ENCODE peak calls at places on chromosomes 6 and 20, in seven cellular contexts. One of them, this sample, is unnamed.
A peak's percentile ranks its signal among the peaks of the same experiment; 100 is the strongest.

GRCh38 chr6:99458319-99458718 is 33.2 kb upstream of the PNISR start:
- DNase-seq in right cardiac atrium: no peak
- DNase-seq in neural progenitor cell: peak; percentile 51
- DNase-seq in body of pancreas: no peak
- DNase-seq in mesendoderm: peak; percentile 58
- DNase-seq in colonic mucosa: no peak
- DNase-seq in IMR-90: peak; percentile 44
- DNase-seq in this sample: no peak

GRCh38 chr20:8154636-8155035 is 22.6 kb downstream of the PLCB1 start:
- DNase-seq in neural progenitor cell: no peak
- DNase-seq in IMR-90: no peak
- DNase-seq in body of pancreas: no peak
- DNase-seq in mesendoderm: no peak
- DNase-seq in colonic mucosa: no peak
- DNase-seq in right cardiac atrium: no peak
- DNase-seq in this sample: no peak

GRCh38 chr6:151176941-151177760 is 62.6 kb upstream of the AKAP12 start:
- DNase-seq in colonic mucosa: no peak
- DNase-seq in body of pancreas: no peak
- DNase-seq in neural progenitor cell: no peak
- DNase-seq in right cardiac atrium: no peak
- DNase-seq in IMR-90: no peak
- DNase-seq in mesendoderm: peak; percentile 30
- DNase-seq in this sample: no peak

GRCh38 chr6:53629120-53629477 is 36.5 kb downstream of the KLHL31 start:
- DNase-seq in neural progenitor cell: no peak
- DNase-seq in IMR-90: no peak
- DNase-seq in right cardiac atrium: no peak
- DNase-seq in body of pancreas: no peak
- DNase-seq in mesendoderm: no peak
- DNase-seq in colonic mucosa: no peak
- DNase-seq in this sample: no peak

GRCh38 chr20:10673831-10674683 is at the start of gene JAG1:
- DNase-seq in neural progenitor cell: peak; percentile 98
- DNase-seq in right cardiac atrium: peak; percentile 99
- DNase-seq in mesendoderm: peak; percentile 99
- DNase-seq in colonic mucosa: peak; percentile 97
- DNase-seq in IMR-90: peak; percentile 95
- DNase-seq in body of pancreas: peak; percentile 97
- DNase-seq in this sample: peak; percentile 96

GRCh38 chr6:166955121-166955864 is 1.1 kb downstream of the RNASET2 start:
- DNase-seq in IMR-90: no peak
- DNase-seq in colonic mucosa: peak; percentile 54
- DNase-seq in body of pancreas: peak; percentile 54
- DNase-seq in mesendoderm: peak; percentile 25
- DNase-seq in neural progenitor cell: peak; percentile 36
- DNase-seq in right cardiac atrium: peak; percentile 75
- DNase-seq in this sample: peak; percentile 83

GRCh38 chr20:60262967-60263603 is 304.9 kb downstream of the CDH26 start:
- DNase-seq in right cardiac atrium: peak; percentile 52
- DNase-seq in colonic mucosa: peak; percentile 27
- DNase-seq in neural progenitor cell: peak; percentile 54
- DNase-seq in IMR-90: no peak
- DNase-seq in mesendoderm: peak; percentile 67
- DNase-seq in body of pancreas: peak; percentile 20
- DNase-seq in this sample: no peak

GRCh38 chr6:35128496-35128895 is 12.6 kb downstream of the TCP11 start:
- DNase-seq in right cardiac atrium: no peak
- DNase-seq in colonic mucosa: no peak
- DNase-seq in mesendoderm: peak; percentile 23
- DNase-seq in IMR-90: peak; percentile 59
- DNase-seq in body of pancreas: no peak
- DNase-seq in neural progenitor cell: no peak
- DNase-seq in this sample: no peak

GRCh38 chr20:24700166-24700860 is 230.9 kb downstream of the SYNDIG1 start:
- DNase-seq in colonic mucosa: no peak
- DNase-seq in body of pancreas: no peak
- DNase-seq in mesendoderm: no peak
- DNase-seq in right cardiac atrium: no peak
- DNase-seq in neural progenitor cell: no peak
- DNase-seq in IMR-90: no peak
- DNase-seq in this sample: no peak

GRCh38 chr20:57500941-57501340 is 24.0 kb downstream of the CTCFL start:
- DNase-seq in right cardiac atrium: no peak
- DNase-seq in IMR-90: no peak
- DNase-seq in body of pancreas: no peak
- DNase-seq in colonic mucosa: no peak
- DNase-seq in mesendoderm: no peak
- DNase-seq in neural progenitor cell: no peak
- DNase-seq in this sample: no peak

GRCh38 chr6:5866547-5867051 is 140.1 kb downstream of the NRN1 start:
- DNase-seq in body of pancreas: no peak
- DNase-seq in mesendoderm: no peak
- DNase-seq in neural progenitor cell: no peak
- DNase-seq in right cardiac atrium: no peak
- DNase-seq in colonic mucosa: no peak
- DNase-seq in IMR-90: peak; percentile 41
- DNase-seq in this sample: no peak

GRCh38 chr6:141484726-141485125 is 648.0 kb upstream of the GJE1 start:
- DNase-seq in colonic mucosa: no peak
- DNase-seq in IMR-90: peak; percentile 47
- DNase-seq in mesendoderm: no peak
- DNase-seq in body of pancreas: no peak
- DNase-seq in neural progenitor cell: no peak
- DNase-seq in right cardiac atrium: no peak
- DNase-seq in this sample: no peak

GRCh38 chr6:7628479-7628878 is 38.5 kb downstream of the SNRNP48 start:
- DNase-seq in colonic mucosa: no peak
- DNase-seq in IMR-90: peak; percentile 71
- DNase-seq in right cardiac atrium: no peak
- DNase-seq in body of pancreas: no peak
- DNase-seq in neural progenitor cell: no peak
- DNase-seq in mesendoderm: no peak
- DNase-seq in this sample: no peak

GRCh38 chr6:89749918-89750317 is 69.7 kb downstream of the MDN1 start:
- DNase-seq in body of pancreas: no peak
- DNase-seq in IMR-90: peak; percentile 37
- DNase-seq in mesendoderm: no peak
- DNase-seq in neural progenitor cell: no peak
- DNase-seq in right cardiac atrium: no peak
- DNase-seq in colonic mucosa: no peak
- DNase-seq in this sample: no peak

GRCh38 chr6:44120692-44121443 is 6.4 kb downstream of the MRPL14 start:
- DNase-seq in body of pancreas: no peak
- DNase-seq in neural progenitor cell: peak; percentile 46
- DNase-seq in IMR-90: no peak
- DNase-seq in right cardiac atrium: no peak
- DNase-seq in colonic mucosa: no peak
- DNase-seq in mesendoderm: peak; percentile 64
- DNase-seq in this sample: no peak

GRCh38 chr6:44115866-44116265 is 11.4 kb downstream of the MRPL14 start:
- DNase-seq in neural progenitor cell: no peak
- DNase-seq in right cardiac atrium: no peak
- DNase-seq in colonic mucosa: no peak
- DNase-seq in IMR-90: peak; percentile 37
- DNase-seq in mesendoderm: peak; percentile 57
- DNase-seq in body of pancreas: no peak
- DNase-seq in this sample: no peak

GRCh38 chr6:44116643-44117382 is 10.4 kb downstream of the MRPL14 start:
- DNase-seq in body of pancreas: no peak
- DNase-seq in mesendoderm: no peak
- DNase-seq in IMR-90: peak; percentile 93
- DNase-seq in neural progenitor cell: no peak
- DNase-seq in right cardiac atrium: no peak
- DNase-seq in colonic mucosa: no peak
- DNase-seq in this sample: no peak

GRCh38 chr6:44119704-44120262 is 7.5 kb downstream of the MRPL14 start:
- DNase-seq in colonic mucosa: no peak
- DNase-seq in neural progenitor cell: no peak
- DNase-seq in body of pancreas: no peak
- DNase-seq in mesendoderm: no peak
- DNase-seq in right cardiac atrium: no peak
- DNase-seq in IMR-90: no peak
- DNase-seq in this sample: no peak

DNA sequence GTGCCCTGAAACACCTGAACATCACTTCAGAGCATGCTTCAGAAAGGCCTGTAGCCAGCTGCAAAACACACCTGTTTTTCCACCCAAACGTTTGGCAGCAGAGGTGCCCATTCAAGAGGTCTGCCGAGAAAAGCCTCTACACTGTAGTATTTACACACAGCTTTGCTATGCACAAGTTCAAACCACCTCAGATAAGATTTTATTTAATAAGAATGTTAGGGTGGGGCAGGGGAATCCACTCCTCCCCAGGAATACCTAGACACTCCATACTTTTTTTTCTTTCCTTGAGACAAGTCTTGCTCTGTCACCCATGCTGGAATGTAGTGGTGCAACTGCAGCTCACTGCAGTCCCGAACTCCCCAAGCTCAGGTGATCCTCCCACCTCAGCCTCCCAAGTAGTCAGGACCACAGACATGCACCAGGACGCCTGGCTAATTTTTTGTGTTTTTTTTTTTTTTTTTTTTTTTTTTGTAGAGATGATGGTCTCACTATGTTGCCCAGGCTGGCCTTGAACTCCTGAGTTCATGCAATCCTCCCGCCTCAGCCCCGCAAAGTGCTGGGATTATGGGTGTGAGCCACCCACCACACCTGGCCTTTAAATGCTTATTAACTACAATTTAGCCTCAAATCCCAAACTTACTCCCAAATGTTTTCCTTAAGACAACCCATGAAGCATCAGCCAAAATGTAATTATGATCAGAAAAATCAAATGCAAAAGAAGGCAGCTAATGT is 9.7 kb downstream of the MRPL14 start:
- DNase-seq in right cardiac atrium: no peak
- DNase-seq in colonic mucosa: no peak
- DNase-seq in neural progenitor cell: no peak
- DNase-seq in mesendoderm: no peak
- DNase-seq in IMR-90: no peak
- DNase-seq in body of pancreas: peak; percentile 54
- DNase-seq in this sample: no peak
- H3K4me1 ChIP-seq in right cardiac atrium: peaks cover 8% of the 10 kb centered on the region
- H3K4me1 ChIP-seq in colonic mucosa: peaks cover 13% of the 10 kb centered on the region
- H3K4me1 ChIP-seq in neural progenitor cell: peaks cover 26% of the 10 kb centered on the region
- H3K4me1 ChIP-seq in mesendoderm: peaks cover 5% of the 10 kb centered on the region
- H3K4me1 ChIP-seq in IMR-90: peaks cover 39% of the 10 kb centered on the region
- H3K4me1 ChIP-seq in body of pancreas: peaks cover 56% of the 10 kb centered on the region
- H3K4me1 ChIP-seq in this sample: no peaks in the 10 kb centered on the region

DNA sequence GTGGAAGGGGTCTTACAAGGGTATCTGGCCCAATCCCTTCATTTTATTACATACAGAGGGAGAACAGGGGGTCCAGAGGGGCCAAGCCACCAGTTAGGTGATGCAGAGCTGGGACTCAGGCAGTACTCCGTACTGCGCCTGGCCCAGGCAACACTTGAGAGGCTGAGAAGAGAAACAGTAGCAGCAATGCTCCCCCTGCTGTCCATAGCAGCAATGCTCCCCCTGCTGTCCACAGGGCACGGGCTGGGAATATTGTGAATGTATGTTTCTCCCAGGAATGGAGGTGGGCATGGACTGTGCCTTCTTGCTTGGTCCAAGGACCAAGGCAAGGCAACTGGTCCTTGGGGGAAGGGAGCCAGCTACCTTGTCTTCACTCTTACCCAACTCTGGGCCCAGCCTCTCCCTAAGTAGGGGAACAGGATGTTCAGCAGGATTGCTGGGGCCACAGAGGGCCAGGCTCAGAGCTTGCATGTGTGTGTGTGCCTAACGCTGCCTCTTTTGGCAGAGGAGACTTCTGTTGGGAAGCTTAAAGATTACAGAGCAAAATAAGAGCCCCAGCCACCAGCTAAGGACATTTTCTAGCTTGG is 14.8 kb upstream of the FAM83C start:
- DNase-seq in neural progenitor cell: peak; percentile 83
- DNase-seq in body of pancreas: peak; percentile 55
- DNase-seq in IMR-90: peak; percentile 84
- DNase-seq in mesendoderm: peak; percentile 85
- DNase-seq in right cardiac atrium: peak; percentile 71
- DNase-seq in colonic mucosa: peak; percentile 60
- DNase-seq in this sample: peak; percentile 68
- H3K4me1 ChIP-seq in neural progenitor cell: no peaks in the 10 kb centered on the region
- H3K4me1 ChIP-seq in body of pancreas: peaks cover 24% of the 10 kb centered on the region
- H3K4me1 ChIP-seq in IMR-90: peaks cover 61% of the 10 kb centered on the region
- H3K4me1 ChIP-seq in mesendoderm: peaks cover 5% of the 10 kb centered on the region
- H3K4me1 ChIP-seq in right cardiac atrium: peaks cover 14% of the 10 kb centered on the region
- H3K4me1 ChIP-seq in colonic mucosa: no peaks in the 10 kb centered on the region
- H3K4me1 ChIP-seq in this sample: no peaks in the 10 kb centered on the region

DNA sequence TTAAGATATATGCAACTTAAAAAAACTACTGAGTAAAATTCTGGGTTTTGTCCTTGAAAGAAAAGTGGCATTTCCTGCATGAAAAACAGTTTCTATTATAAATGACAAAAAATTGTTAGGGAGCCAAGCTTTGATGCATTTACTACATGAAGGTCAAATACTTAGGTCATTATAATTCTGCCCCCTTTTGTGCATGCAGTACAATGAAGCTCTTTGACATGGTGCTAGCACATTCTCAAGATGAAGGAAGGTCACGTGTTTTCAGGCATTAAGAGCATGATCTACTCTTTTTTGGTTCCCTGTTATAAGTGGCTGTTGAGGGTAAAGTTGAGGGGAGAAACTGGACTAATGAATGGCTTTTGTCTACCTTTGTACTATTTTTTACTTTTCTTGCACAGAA is 72.7 kb downstream of the FOXO3 start:
- DNase-seq in neural progenitor cell: no peak
- DNase-seq in mesendoderm: no peak
- DNase-seq in right cardiac atrium: no peak
- DNase-seq in colonic mucosa: no peak
- DNase-seq in IMR-90: no peak
- DNase-seq in body of pancreas: no peak
- DNase-seq in this sample: no peak
- H3K4me1 ChIP-seq in neural progenitor cell: peaks cover 7% of the 10 kb centered on the region
- H3K4me1 ChIP-seq in mesendoderm: peaks cover 5% of the 10 kb centered on the region
- H3K4me1 ChIP-seq in right cardiac atrium: peaks cover 38% of the 10 kb centered on the region
- H3K4me1 ChIP-seq in colonic mucosa: no peaks in the 10 kb centered on the region
- H3K4me1 ChIP-seq in IMR-90: peaks cover 8% of the 10 kb centered on the region
- H3K4me1 ChIP-seq in body of pancreas: peaks cover 85% of the 10 kb centered on the region
- H3K4me1 ChIP-seq in this sample: no peaks in the 10 kb centered on the region

DNA sequence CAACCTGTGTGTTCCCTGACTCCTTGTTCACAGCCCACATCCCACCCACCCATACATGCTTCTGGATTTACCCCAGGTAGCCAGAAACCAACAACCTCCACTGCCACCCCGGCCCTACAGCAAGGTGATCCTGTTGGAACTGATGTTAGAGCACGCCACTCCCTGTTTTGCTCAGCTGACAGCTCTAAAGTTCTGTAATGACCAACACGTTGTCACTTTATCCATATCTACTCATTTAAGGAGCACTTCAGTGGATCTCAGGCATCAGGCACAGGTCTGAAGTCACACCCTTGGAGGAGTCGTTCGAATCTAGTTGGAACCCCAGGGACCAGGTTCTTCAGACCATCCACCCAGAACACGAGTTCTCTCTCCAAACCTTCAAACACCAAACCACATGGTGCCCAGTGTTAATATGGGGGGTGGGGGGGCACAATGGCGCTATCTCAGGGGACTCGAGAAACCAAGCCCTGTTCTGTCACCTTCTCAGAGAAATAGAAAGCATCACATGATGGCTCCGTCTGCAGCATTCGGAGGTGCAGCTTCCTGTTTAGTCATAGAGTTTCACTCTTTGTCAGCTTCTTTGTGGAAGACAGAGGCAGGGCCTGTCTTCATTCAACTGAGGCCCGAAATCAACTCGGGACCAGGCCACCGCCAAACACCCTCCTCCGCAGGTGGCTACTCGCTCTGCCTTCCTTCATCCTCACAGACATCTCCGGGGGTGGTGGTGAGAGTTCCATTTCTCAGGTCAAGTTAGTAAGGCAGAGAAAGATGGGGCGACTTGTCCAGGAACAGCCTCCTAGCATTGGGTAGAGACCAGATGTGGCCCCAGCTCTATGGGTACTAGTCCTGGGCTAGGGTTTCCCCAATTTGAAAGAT is 142.2 kb downstream of the NFATC2 start:
- DNase-seq in right cardiac atrium: no peak
- DNase-seq in IMR-90: no peak
- DNase-seq in body of pancreas: peak; percentile 20
- DNase-seq in mesendoderm: no peak
- DNase-seq in neural progenitor cell: no peak
- DNase-seq in colonic mucosa: no peak
- DNase-seq in this sample: peak; percentile 76
- H3K4me1 ChIP-seq in right cardiac atrium: peaks cover 3% of the 10 kb centered on the region
- H3K4me1 ChIP-seq in IMR-90: peaks cover 3% of the 10 kb centered on the region
- H3K4me1 ChIP-seq in body of pancreas: peaks cover 6% of the 10 kb centered on the region
- H3K4me1 ChIP-seq in mesendoderm: peaks cover 4% of the 10 kb centered on the region
- H3K4me1 ChIP-seq in neural progenitor cell: no peaks in the 10 kb centered on the region
- H3K4me1 ChIP-seq in colonic mucosa: no peaks in the 10 kb centered on the region
- H3K4me1 ChIP-seq in this sample: no peaks in the 10 kb centered on the region

This sample was measured in Peyer's patch.